ENCODE peak calls at places on chromosomes 2 and 18, in ten cellular contexts. One of them, this sample, is unnamed.

GRCh38 chr2:211408485-211408884 is 852.1 kb downstream of the CPS1 start:
- DNase-seq in hypothalamus: no peak
- DNase-seq in HT-29: peak
- DNase-seq in sigmoid colon: no peak
- DNase-seq in HEK293T: no peak
- DNase-seq in GM12865: no peak
- DNase-seq in ecto neural progenitor cell: no peak
- DNase-seq in epithelial cell of prostate: peak
- DNase-seq in fibroblast of gingiva: no peak
- DNase-seq in activated CD8-positive, alpha-beta memory T cell treated with anti-CD3 and anti-CD28 coated beads, Interleukin-2, amount 50 U/mL, for 48 hours: no peak
- DNase-seq in this sample: no peak

GRCh38 chr2:90069290-90069894 is 1377.9 kb downstream of the RPIA start:
- DNase-seq in hypothalamus: no peak
- DNase-seq in HT-29: peak
- DNase-seq in sigmoid colon: no peak
- DNase-seq in HEK293T: peak
- DNase-seq in GM12865: peak
- DNase-seq in ecto neural progenitor cell: no peak
- DNase-seq in epithelial cell of prostate: no peak
- DNase-seq in fibroblast of gingiva: no peak
- DNase-seq in activated CD8-positive, alpha-beta memory T cell treated with anti-CD3 and anti-CD28 coated beads, Interleukin-2, amount 50 U/mL, for 48 hours: peak
- DNase-seq in this sample: peak

GRCh38 chr18:50696436-50696835 is 123.4 kb downstream of the MRO start:
- DNase-seq in hypothalamus: no peak
- DNase-seq in HT-29: no peak
- DNase-seq in sigmoid colon: peak
- DNase-seq in HEK293T: no peak
- DNase-seq in GM12865: peak
- DNase-seq in ecto neural progenitor cell: no peak
- DNase-seq in epithelial cell of prostate: no peak
- DNase-seq in fibroblast of gingiva: no peak
- DNase-seq in activated CD8-positive, alpha-beta memory T cell treated with anti-CD3 and anti-CD28 coated beads, Interleukin-2, amount 50 U/mL, for 48 hours: no peak
- DNase-seq in this sample: peak

GRCh38 chr2:237564526-237565131 is 1.7 kb upstream of the PRLH start:
- DNase-seq in hypothalamus: no peak
- DNase-seq in HT-29: no peak
- DNase-seq in sigmoid colon: peak
- DNase-seq in HEK293T: no peak
- DNase-seq in GM12865: no peak
- DNase-seq in ecto neural progenitor cell: no peak
- DNase-seq in epithelial cell of prostate: no peak
- DNase-seq in fibroblast of gingiva: no peak
- DNase-seq in activated CD8-positive, alpha-beta memory T cell treated with anti-CD3 and anti-CD28 coated beads, Interleukin-2, amount 50 U/mL, for 48 hours: no peak
- DNase-seq in this sample: no peak

GRCh38 chr18:12049983-12050811 is 43.4 kb upstream of the ANKRD62 start:
- DNase-seq in hypothalamus: no peak
- DNase-seq in HT-29: no peak
- DNase-seq in sigmoid colon: no peak
- DNase-seq in HEK293T: no peak
- DNase-seq in GM12865: peak
- DNase-seq in ecto neural progenitor cell: no peak
- DNase-seq in epithelial cell of prostate: no peak
- DNase-seq in fibroblast of gingiva: no peak
- DNase-seq in activated CD8-positive, alpha-beta memory T cell treated with anti-CD3 and anti-CD28 coated beads, Interleukin-2, amount 50 U/mL, for 48 hours: no peak
- DNase-seq in this sample: peak

GRCh38 chr18:75654928-75655745 is 227.6 kb upstream of the SMIM21 start:
- DNase-seq in hypothalamus: no peak
- DNase-seq in HT-29: no peak
- DNase-seq in sigmoid colon: no peak
- DNase-seq in HEK293T: no peak
- DNase-seq in GM12865: no peak
- DNase-seq in ecto neural progenitor cell: no peak
- DNase-seq in epithelial cell of prostate: no peak
- DNase-seq in fibroblast of gingiva: no peak
- DNase-seq in activated CD8-positive, alpha-beta memory T cell treated with anti-CD3 and anti-CD28 coated beads, Interleukin-2, amount 50 U/mL, for 48 hours: no peak
- DNase-seq in this sample: no peak

GRCh38 chr2:238444242-238444641 is 17.5 kb downstream of the ASB1 start:
- DNase-seq in hypothalamus: no peak
- DNase-seq in HT-29: no peak
- DNase-seq in sigmoid colon: peak
- DNase-seq in HEK293T: no peak
- DNase-seq in GM12865: no peak
- DNase-seq in ecto neural progenitor cell: no peak
- DNase-seq in epithelial cell of prostate: no peak
- DNase-seq in fibroblast of gingiva: no peak
- DNase-seq in activated CD8-positive, alpha-beta memory T cell treated with anti-CD3 and anti-CD28 coated beads, Interleukin-2, amount 50 U/mL, for 48 hours: peak
- DNase-seq in this sample: no peak

GRCh38 chr2:109139844-109140396 is 10.9 kb downstream of the SH3RF3 start:
- DNase-seq in hypothalamus: no peak
- DNase-seq in HT-29: no peak
- DNase-seq in sigmoid colon: no peak
- DNase-seq in HEK293T: no peak
- DNase-seq in GM12865: no peak
- DNase-seq in ecto neural progenitor cell: no peak
- DNase-seq in epithelial cell of prostate: no peak
- DNase-seq in fibroblast of gingiva: no peak
- DNase-seq in activated CD8-positive, alpha-beta memory T cell treated with anti-CD3 and anti-CD28 coated beads, Interleukin-2, amount 50 U/mL, for 48 hours: no peak
- DNase-seq in this sample: no peak

GRCh38 chr2:68839260-68839833 is 31.9 kb downstream of the BMP10 start:
- DNase-seq in hypothalamus: no peak
- DNase-seq in HT-29: peak
- DNase-seq in sigmoid colon: no peak
- DNase-seq in HEK293T: peak
- DNase-seq in GM12865: peak
- DNase-seq in ecto neural progenitor cell: no peak
- DNase-seq in epithelial cell of prostate: no peak
- DNase-seq in fibroblast of gingiva: no peak
- DNase-seq in activated CD8-positive, alpha-beta memory T cell treated with anti-CD3 and anti-CD28 coated beads, Interleukin-2, amount 50 U/mL, for 48 hours: no peak
- DNase-seq in this sample: no peak

GRCh38 chr2:64342195-64343099 is 111.5 kb upstream of the LGALSL start:
- DNase-seq in hypothalamus: no peak
- DNase-seq in HT-29: peak
- DNase-seq in sigmoid colon: no peak
- DNase-seq in HEK293T: no peak
- DNase-seq in GM12865: no peak
- DNase-seq in ecto neural progenitor cell: peak
- DNase-seq in epithelial cell of prostate: no peak
- DNase-seq in fibroblast of gingiva: no peak
- DNase-seq in activated CD8-positive, alpha-beta memory T cell treated with anti-CD3 and anti-CD28 coated beads, Interleukin-2, amount 50 U/mL, for 48 hours: no peak
- DNase-seq in this sample: no peak

GRCh38 chr2:88209526-88210131 is 39.5 kb downstream of the THNSL2 start:
- DNase-seq in hypothalamus: no peak
- DNase-seq in HT-29: no peak
- DNase-seq in sigmoid colon: no peak
- DNase-seq in HEK293T: no peak
- DNase-seq in GM12865: no peak
- DNase-seq in ecto neural progenitor cell: peak
- DNase-seq in epithelial cell of prostate: no peak
- DNase-seq in fibroblast of gingiva: no peak
- DNase-seq in activated CD8-positive, alpha-beta memory T cell treated with anti-CD3 and anti-CD28 coated beads, Interleukin-2, amount 50 U/mL, for 48 hours: no peak
- DNase-seq in this sample: no peak

GRCh38 chr2:145006957-145007672 is 487.2 kb upstream of the ZEB2 start:
- DNase-seq in hypothalamus: no peak
- DNase-seq in HT-29: no peak
- DNase-seq in sigmoid colon: no peak
- DNase-seq in HEK293T: no peak
- DNase-seq in GM12865: no peak
- DNase-seq in ecto neural progenitor cell: no peak
- DNase-seq in epithelial cell of prostate: no peak
- DNase-seq in fibroblast of gingiva: peak
- DNase-seq in activated CD8-positive, alpha-beta memory T cell treated with anti-CD3 and anti-CD28 coated beads, Interleukin-2, amount 50 U/mL, for 48 hours: no peak
- DNase-seq in this sample: no peak

This sample was measured in GM06990.